ENCODE peak calls at places on chromosomes 3 and 15, in six cellular contexts. One of them, this sample, is unnamed.

GRCh38 chr3:139427283-139428060 is 38.0 kb upstream of the COPB2 start:
- DNase-seq in SK-N-SH: peak
- DNase-seq in NB4: peak
- DNase-seq in coronary artery: no peak
- DNase-seq in upper lobe of right lung: no peak
- DNase-seq in osteocyte: no peak
- DNase-seq in this sample: no peak

GRCh38 chr15:44216958-44217357 is 21.9 kb upstream of the FRMD5 start:
- DNase-seq in SK-N-SH: no peak
- DNase-seq in NB4: no peak
- DNase-seq in coronary artery: no peak
- DNase-seq in upper lobe of right lung: no peak
- DNase-seq in osteocyte: no peak
- DNase-seq in this sample: no peak

GRCh38 chr3:171876651-171877272 is 33.6 kb downstream of the TMEM212 start:
- DNase-seq in SK-N-SH: no peak
- DNase-seq in NB4: no peak
- DNase-seq in coronary artery: no peak
- DNase-seq in upper lobe of right lung: no peak
- DNase-seq in osteocyte: no peak
- DNase-seq in this sample: no peak

GRCh38 chr3:133999891-134000685 is 29.6 kb downstream of the SLCO2A1 start:
- DNase-seq in SK-N-SH: no peak
- DNase-seq in NB4: no peak
- DNase-seq in coronary artery: peak
- DNase-seq in upper lobe of right lung: no peak
- DNase-seq in osteocyte: no peak
- DNase-seq in this sample: no peak

GRCh38 chr3:182715006-182715405 is 78.3 kb upstream of the ATP11B start:
- DNase-seq in SK-N-SH: no peak
- DNase-seq in NB4: no peak
- DNase-seq in coronary artery: no peak
- DNase-seq in upper lobe of right lung: no peak
- DNase-seq in osteocyte: no peak
- DNase-seq in this sample: no peak

GRCh38 chr15:27797765-27798164 is 301.4 kb downstream of the OCA2 start:
- DNase-seq in SK-N-SH: no peak
- DNase-seq in NB4: no peak
- DNase-seq in coronary artery: no peak
- DNase-seq in upper lobe of right lung: no peak
- DNase-seq in osteocyte: no peak
- DNase-seq in this sample: no peak

GRCh38 chr3:144045766-144046165 is 74.1 kb downstream of the DIPK2A start:
- DNase-seq in SK-N-SH: no peak
- DNase-seq in NB4: no peak
- DNase-seq in coronary artery: no peak
- DNase-seq in upper lobe of right lung: no peak
- DNase-seq in osteocyte: no peak
- DNase-seq in this sample: no peak

GRCh38 chr3:72465853-72466252 is 382.4 kb downstream of the SHQ1 start:
- DNase-seq in SK-N-SH: no peak
- DNase-seq in NB4: no peak
- DNase-seq in coronary artery: no peak
- DNase-seq in upper lobe of right lung: no peak
- DNase-seq in osteocyte: no peak
- DNase-seq in this sample: no peak

GRCh38 chr3:122758877-122759670 is 34.6 kb downstream of the HSPBAP1 start:
- DNase-seq in SK-N-SH: no peak
- DNase-seq in NB4: peak
- DNase-seq in coronary artery: no peak
- DNase-seq in upper lobe of right lung: no peak
- DNase-seq in osteocyte: no peak
- DNase-seq in this sample: no peak

GRCh38 chr3:149507491-149508324 is 33.2 kb downstream of the TM4SF4 start:
- DNase-seq in SK-N-SH: no peak
- DNase-seq in NB4: peak
- DNase-seq in coronary artery: no peak
- DNase-seq in upper lobe of right lung: no peak
- DNase-seq in osteocyte: no peak
- DNase-seq in this sample: no peak

GRCh38 chr3:113096158-113096893 is 105.5 kb downstream of the GTPBP8 start:
- DNase-seq in SK-N-SH: no peak
- DNase-seq in NB4: no peak
- DNase-seq in coronary artery: no peak
- DNase-seq in upper lobe of right lung: no peak
- DNase-seq in osteocyte: no peak
- DNase-seq in this sample: no peak

GRCh38 chr3:147120029-147120428 is 286.3 kb downstream of the ZIC4 start:
- DNase-seq in SK-N-SH: peak
- DNase-seq in NB4: peak
- DNase-seq in coronary artery: no peak
- DNase-seq in upper lobe of right lung: no peak
- DNase-seq in osteocyte: no peak
- DNase-seq in this sample: no peak
- TF ChIP-seq CTCF in SK-N-SH: peak
- TF ChIP-seq CTCF in NB4: no peak
- TF ChIP-seq CTCF in coronary artery: no peak
- TF ChIP-seq CTCF in upper lobe of right lung: peak
- TF ChIP-seq CTCF in osteocyte: peak
- TF ChIP-seq CTCF in this sample: peak

GRCh38 chr3:36846406-36846805 is 82.1 kb upstream of the DCLK3 start:
- DNase-seq in SK-N-SH: no peak
- DNase-seq in NB4: no peak
- DNase-seq in coronary artery: no peak
- DNase-seq in upper lobe of right lung: no peak
- DNase-seq in osteocyte: no peak
- DNase-seq in this sample: no peak

GRCh38 chr3:36840453-36840921 is 76.1 kb upstream of the DCLK3 start:
- DNase-seq in SK-N-SH: no peak
- DNase-seq in NB4: no peak
- DNase-seq in coronary artery: no peak
- DNase-seq in upper lobe of right lung: no peak
- DNase-seq in osteocyte: no peak
- DNase-seq in this sample: no peak

GRCh38 chr3:36842275-36842674 is 77.9 kb upstream of the DCLK3 start:
- DNase-seq in SK-N-SH: no peak
- DNase-seq in NB4: no peak
- DNase-seq in coronary artery: no peak
- DNase-seq in upper lobe of right lung: no peak
- DNase-seq in osteocyte: no peak
- DNase-seq in this sample: no peak

DNA sequence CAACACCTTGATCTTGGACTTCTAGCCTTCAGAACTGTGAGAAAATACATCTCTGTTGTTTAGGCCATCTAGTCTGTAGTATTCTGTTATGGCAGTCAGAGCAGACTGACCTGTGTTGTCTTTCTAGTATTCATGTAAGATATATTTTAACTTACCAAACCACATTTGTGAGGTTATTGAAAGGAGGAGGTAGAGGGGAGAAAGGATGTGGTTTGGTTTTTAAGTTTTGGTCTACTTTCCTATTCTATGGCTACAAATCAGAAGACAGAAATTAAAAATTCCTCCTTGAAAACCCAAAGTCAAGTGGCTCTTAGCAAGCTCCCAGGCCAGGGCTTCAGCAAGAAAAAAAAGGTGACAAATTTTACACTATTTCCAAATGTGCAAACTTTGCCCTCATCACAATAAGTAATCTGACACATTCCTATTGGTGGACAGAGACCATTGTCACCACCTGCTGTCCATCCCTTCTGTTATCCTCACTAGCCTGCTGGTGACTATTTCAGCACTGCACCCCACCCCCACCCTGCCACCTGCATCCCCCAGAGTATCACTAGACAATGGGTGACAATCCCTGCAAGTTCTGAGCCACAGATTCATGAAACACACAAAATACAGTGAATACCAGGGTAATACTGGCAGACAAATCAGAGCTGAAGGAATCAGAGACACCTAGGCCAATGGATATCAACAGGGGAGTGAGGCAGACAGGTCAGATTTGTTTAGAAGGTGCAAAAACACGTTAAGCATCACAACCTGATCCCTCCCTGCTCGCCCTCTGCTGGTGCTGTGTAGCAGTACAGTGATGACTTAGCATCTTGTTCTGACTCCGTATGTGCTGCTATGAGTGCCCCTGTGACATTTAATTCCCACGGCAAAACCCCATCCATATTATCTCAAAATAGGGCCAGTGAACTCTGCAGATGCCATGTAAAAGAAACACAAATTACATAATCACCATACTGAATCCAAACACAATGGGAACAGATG is 79.0 kb upstream of the DCLK3 start:
- DNase-seq in SK-N-SH: peak
- DNase-seq in NB4: peak
- DNase-seq in coronary artery: no peak
- DNase-seq in upper lobe of right lung: no peak
- DNase-seq in osteocyte: no peak
- DNase-seq in this sample: no peak
- TF ChIP-seq CTCF in SK-N-SH: peak
- TF ChIP-seq CTCF in NB4: peak
- TF ChIP-seq CTCF in coronary artery: no peak
- TF ChIP-seq CTCF in upper lobe of right lung: peak
- TF ChIP-seq CTCF in osteocyte: peak
- TF ChIP-seq CTCF in this sample: peak

GRCh38 chr3:38742551-38742950 is 73.5 kb downstream of the SCN10A start:
- DNase-seq in SK-N-SH: no peak
- DNase-seq in NB4: no peak
- DNase-seq in coronary artery: no peak
- DNase-seq in upper lobe of right lung: no peak
- DNase-seq in osteocyte: no peak
- DNase-seq in this sample: no peak

GRCh38 chr3:38739396-38739689 is 76.7 kb downstream of the SCN10A start:
- DNase-seq in SK-N-SH: no peak
- DNase-seq in NB4: no peak
- DNase-seq in coronary artery: no peak
- DNase-seq in upper lobe of right lung: no peak
- DNase-seq in osteocyte: no peak
- DNase-seq in this sample: no peak

GRCh38 chr3:38739931-38740330 is 76.1 kb downstream of the SCN10A start:
- DNase-seq in SK-N-SH: no peak
- DNase-seq in NB4: no peak
- DNase-seq in coronary artery: no peak
- DNase-seq in upper lobe of right lung: no peak
- DNase-seq in osteocyte: no peak
- DNase-seq in this sample: no peak

GRCh38 chr3:38738630-38739395 is 77.2 kb downstream of the SCN10A start:
- DNase-seq in SK-N-SH: peak
- DNase-seq in NB4: peak
- DNase-seq in coronary artery: no peak
- DNase-seq in upper lobe of right lung: no peak
- DNase-seq in osteocyte: no peak
- DNase-seq in this sample: no peak
- TF ChIP-seq CTCF in SK-N-SH: peak
- TF ChIP-seq CTCF in NB4: peak
- TF ChIP-seq CTCF in coronary artery: no peak
- TF ChIP-seq CTCF in upper lobe of right lung: peak
- TF ChIP-seq CTCF in osteocyte: peak
- TF ChIP-seq CTCF in this sample: peak

GRCh38 chr15:101121511-101122090 is 130.2 kb downstream of the CHSY1 start:
- DNase-seq in SK-N-SH: peak
- DNase-seq in NB4: peak
- DNase-seq in coronary artery: peak
- DNase-seq in upper lobe of right lung: peak
- DNase-seq in osteocyte: no peak
- DNase-seq in this sample: no peak
- TF ChIP-seq CTCF in SK-N-SH: peak
- TF ChIP-seq CTCF in NB4: peak
- TF ChIP-seq CTCF in coronary artery: no peak
- TF ChIP-seq CTCF in upper lobe of right lung: peak
- TF ChIP-seq CTCF in osteocyte: peak
- TF ChIP-seq CTCF in this sample: no peak

GRCh38 chr15:41790169-41790568 is 15.9 kb downstream of the MAPKBP1 start:
- DNase-seq in SK-N-SH: no peak
- DNase-seq in NB4: no peak
- DNase-seq in coronary artery: no peak
- DNase-seq in upper lobe of right lung: no peak
- DNase-seq in osteocyte: no peak
- DNase-seq in this sample: no peak
- TF ChIP-seq CTCF in SK-N-SH: no peak
- TF ChIP-seq CTCF in NB4: no peak
- TF ChIP-seq CTCF in coronary artery: no peak
- TF ChIP-seq CTCF in upper lobe of right lung: no peak
- TF ChIP-seq CTCF in osteocyte: no peak
- TF ChIP-seq CTCF in this sample: no peak

DNA sequence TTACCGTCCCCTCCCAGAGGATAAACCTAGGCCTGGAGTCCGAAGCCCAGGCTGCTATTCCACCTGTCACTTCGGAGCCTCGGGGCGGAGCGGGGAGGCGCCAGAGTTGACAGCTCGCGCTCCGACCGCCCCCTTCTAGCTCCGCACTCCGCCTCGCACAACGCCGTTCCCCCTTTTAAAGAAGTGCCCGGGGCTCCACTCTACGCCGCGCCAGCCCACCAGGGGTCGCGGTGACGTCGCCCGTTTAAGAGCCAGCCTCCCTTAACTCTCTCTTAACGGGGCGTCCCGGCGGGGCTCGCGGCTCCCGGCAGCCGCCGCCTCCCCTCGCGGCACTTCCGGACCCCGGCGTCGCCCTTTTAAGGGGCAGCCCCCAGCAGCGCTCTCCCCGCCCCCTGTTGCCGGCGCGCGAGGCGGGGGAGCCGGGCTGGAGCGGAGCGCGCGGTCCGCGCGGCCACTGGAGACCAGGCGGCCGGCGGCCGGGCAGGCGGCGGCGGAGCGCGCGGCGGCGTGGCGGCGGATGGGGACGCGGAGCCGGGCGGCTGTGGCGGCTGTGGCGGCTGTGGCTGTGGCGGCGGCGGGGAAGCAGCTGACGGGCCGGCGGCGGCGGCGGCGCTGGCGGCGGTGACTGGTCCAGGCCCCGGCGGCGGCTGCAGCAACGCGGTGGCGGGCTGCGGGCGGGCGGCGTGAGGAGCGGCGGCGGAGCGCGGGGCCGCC is at the start of gene INAFM2:
- DNase-seq in SK-N-SH: peak
- DNase-seq in NB4: peak
- DNase-seq in coronary artery: peak
- DNase-seq in upper lobe of right lung: peak
- DNase-seq in osteocyte: peak
- DNase-seq in this sample: peak
- TF ChIP-seq CTCF in SK-N-SH: peak
- TF ChIP-seq CTCF in NB4: no peak
- TF ChIP-seq CTCF in coronary artery: peak
- TF ChIP-seq CTCF in upper lobe of right lung: peak
- TF ChIP-seq CTCF in osteocyte: peak
- TF ChIP-seq CTCF in this sample: peak